ENCODE peak calls at places on chromosomes 6 and 20, in six cellular contexts. J is fibroblast of lung; T is dermis blood vessel endothelial cell; A is occipital lobe; L is activated T-helper 1 cell treated with anti-CD3 and anti-CD28 coated beads, Interleukin-12 subunit alpha, Interleukin-12 subunit beta, Interleukin-2, Interleukin-4 antibody, amounts not matched to agents 30 ng/mL and 10 ng/mL and 1 ng/mL, durations not matched to agents 14 hours and 24 hours and 36 hours; E is activated CD8-positive, alpha-beta T cell treated with anti-CD3 and anti-CD28 coated beads, Interleukin-2, amount 10 ng/mL, durations not matched to agents 7 days and 5 days. W is an unnamed sample.

GRCh38 chr6:167742719-167743303 is 83.9 kb upstream of the AFDN start:
- DNase-seq in J (no peak), T (peak; percentile 15), A (no peak), L (no peak), E (no peak), W (no peak)

GRCh38 chr20:50413088-50413500 is 97.1 kb upstream of the PTPN1 start:
- DNase-seq in J (peak; percentile 47), T (no peak), A (no peak), L (no peak), E (no peak), W (no peak)

GRCh38 chr6:133817460-133818047 is 71.4 kb upstream of the TCF21 start:
- DNase-seq in J (no peak), T (peak; percentile 28), A (no peak), L (no peak), E (peak; percentile 50), W (no peak)

GRCh38 chr6:122803056-122803695 is 14.1 kb downstream of the SMPDL3A start:
- DNase-seq in J (peak; percentile 85), T (no peak), A (no peak), L (no peak), E (no peak), W (no peak)

GRCh38 chr6:106609699-106610098 is 19.6 kb downstream of the RTN4IP1 start:
- DNase-seq in J (no peak), T (peak; percentile 30), A (no peak), L (no peak), E (peak; percentile 29), W (no peak)

GRCh38 chr6:129280719-129281118 is 397.8 kb downstream of the LAMA2 start:
- DNase-seq in J (no peak), T (no peak), A (no peak), L (peak; percentile 34), E (peak; percentile 52), W (no peak)

GRCh38 chr6:34514593-34515472 is 41.3 kb downstream of the SPDEF start:
- DNase-seq in J (peak; percentile 77), T (peak; percentile 75), A (peak; percentile 91), L (no peak), E (no peak), W (peak; percentile 86)

GRCh38 chr6:69796081-69796626 is 656 bp downstream of the LMBRD1 start:
- DNase-seq in J (peak; percentile 48), T (peak; percentile 64), A (peak; percentile 33), L (peak; percentile 26), E (peak; percentile 60), W (peak; percentile 81)

GRCh38 chr6:35311390-35312075 is 13.9 kb downstream of the DEF6 start:
- DNase-seq in J (no peak), T (no peak), A (no peak), L (peak; percentile 49), E (peak; percentile 78), W (no peak)

GRCh38 chr6:137637161-137637560 is 143.0 kb upstream of the OLIG3 start:
- DNase-seq in J (peak; percentile 97), T (no peak), A (no peak), L (no peak), E (no peak), W (no peak)

GRCh38 chr20:39016496-39016895 is 54.4 kb downstream of the DHX35 start:
- DNase-seq in J (no peak), T (no peak), A (no peak), L (no peak), E (no peak), W (no peak)

GRCh38 chr6:50128420-50129005 is 78.8 kb upstream of the DEFB112 start:
- DNase-seq in J (peak; percentile 55), T (peak; percentile 37), A (no peak), L (no peak), E (no peak), W (no peak)

GRCh38 chr6:18997375-18997826 is 610.3 kb downstream of the RNF144B start:
- DNase-seq in J (peak; percentile 65), T (peak; percentile 23), A (no peak), L (no peak), E (no peak), W (no peak)

W was measured in anterior cingulate cortex.